ENCODE peak calls at places on chromosomes 12 and 14, in four cellular contexts. N is SK-N-SH, Q is K562, A is GM12878. H is an unnamed sample.

GRCh38 chr14:26261368-26262122 is 336.3 kb downstream of the NOVA1 start:
- DNase-seq in A (no peak), Q (no peak), N (no peak), H (no peak)

GRCh38 chr12:65119063-65119462 is 2.0 kb downstream of the WIF1 start:
- DNase-seq in Q (no peak), N (no peak), A (no peak), H (no peak)

GRCh38 chr12:121748571-121749265 is 36.2 kb downstream of the TMEM120B start:
- DNase-seq in N (no peak), Q (peak; percentile 95), A (no peak), H (peak; percentile 88)

GRCh38 chr12:131988054-131988796 is 38.5 kb downstream of the EP400 start:
- DNase-seq in Q (no peak), N (no peak), A (no peak), H (no peak)

GRCh38 chr12:132764231-132764630 is 2.6 kb upstream of the ANKLE2 start:
- DNase-seq in Q (no peak), A (no peak), N (no peak), H (no peak)

GRCh38 chr12:76782440-76782996 is 18.6 kb downstream of the ZDHHC17 start:
- DNase-seq in Q (peak; percentile 39), N (no peak), A (no peak), H (peak; percentile 7)

GRCh38 chr14:36502558-36503508 is 17.2 kb downstream of the NKX2-1 start:
- DNase-seq in Q (no peak), N (no peak), A (no peak), H (no peak)

GRCh38 chr12:127054531-127054930 is 1212.4 kb upstream of the TMEM132C start:
- DNase-seq in A (no peak), Q (no peak), N (no peak), H (no peak)

GRCh38 chr12:123767613-123768012 is 5.5 kb downstream of the DNAH10 start:
- DNase-seq in N (no peak), Q (no peak), A (peak; percentile 78), H (no peak)

GRCh38 chr14:89952581-89952980 is 1.9 kb downstream of the EFCAB11 start:
- DNase-seq in N (no peak), Q (no peak), A (no peak), H (no peak)

GRCh38 chr12:17206553-17206952 is 600.6 kb upstream of the LMO3 start:
- DNase-seq in N (no peak), A (no peak), Q (no peak), H (no peak)

GRCh38 chr14:55780156-55780946 is 200.3 kb downstream of the KTN1 start:
- DNase-seq in Q (no peak), N (no peak), A (no peak), H (no peak)

GRCh38 chr12:55830601-55831406 is 1.4 kb upstream of the DNAJC14 start:
- DNase-seq in A (no peak), N (peak; percentile 88), Q (peak; percentile 74), H (peak; percentile 45)

GRCh38 chr12:72442217-72442616 is 170.0 kb downstream of the TRHDE start:
- DNase-seq in Q (no peak), A (no peak), N (no peak), H (no peak)

GRCh38 chr12:89932950-89933349 is 224.3 kb upstream of the ATP2B1 start:
- DNase-seq in N (no peak), A (no peak), Q (no peak), H (no peak)

GRCh38 chr14:50697659-50698290 is 29.7 kb upstream of the SAV1 start:
- DNase-seq in Q (no peak), A (no peak), N (no peak), H (no peak)

GRCh38 chr14:91867316-91867988 is at the start of gene TC2N:
- DNase-seq in A (no peak), Q (no peak), N (no peak), H (no peak)

GRCh38 chr12:105235299-105235746 is 651 bp downstream of the APPL2 start:
- DNase-seq in A (no peak), Q (no peak), N (peak; percentile 25), H (no peak)

GRCh38 chr14:73754911-73755360 is 40.8 kb upstream of the PNMA1 start:
- DNase-seq in N (peak; percentile 37), Q (no peak), A (no peak), H (no peak)

GRCh38 chr14:26595922-26596721 is 1.7 kb downstream of the NOVA1 start:
- DNase-seq in N (no peak), Q (no peak), A (no peak), H (no peak)

GRCh38 chr12:127655691-127656090 is 611.3 kb upstream of the TMEM132C start:
- DNase-seq in A (no peak), N (no peak), Q (no peak), H (no peak)

GRCh38 chr12:130747867-130748740 is 32.0 kb upstream of the RIMBP2 start:
- DNase-seq in N (peak; percentile 89), Q (peak; percentile 80), A (no peak), H (peak; percentile 40)

GRCh38 chr14:61620130-61620946 is 75.0 kb upstream of the HIF1A start:
- DNase-seq in Q (no peak), A (peak; percentile 35), N (no peak), H (peak; percentile 32)

GRCh38 chr12:2666846-2667245 is 127.9 kb upstream of the FKBP4 start:
- DNase-seq in Q (no peak), A (no peak), N (no peak), H (no peak)

GRCh38 chr14:90603336-90603735 is 206.5 kb downstream of the CALM1 start:
- DNase-seq in N (no peak), Q (no peak), A (no peak), H (no peak)

GRCh38 chr12:108616941-108617858 is 16.5 kb downstream of the SELPLG start:
- DNase-seq in A (peak; percentile 93), N (no peak), Q (no peak), H (no peak)

GRCh38 chr14:91891721-91892220 is 24.4 kb upstream of the TC2N start:
- DNase-seq in Q (no peak), A (no peak), N (no peak), H (no peak)

GRCh38 chr12:110002691-110003515 is 3.7 kb downstream of the ANKRD13A start:
- DNase-seq in N (no peak), Q (no peak), A (no peak), H (no peak)

GRCh38 chr12:110004598-110004997 is 5.4 kb downstream of the ANKRD13A start:
- DNase-seq in A (peak; percentile 60), N (no peak), Q (no peak), H (no peak)

GRCh38 chr12:110007874-110008273 is 8.6 kb downstream of the ANKRD13A start:
- DNase-seq in A (no peak), Q (no peak), N (no peak), H (no peak)

GRCh38 chr12:110006115-110006514 is 6.9 kb downstream of the ANKRD13A start:
- DNase-seq in Q (no peak), N (no peak), A (no peak), H (no peak)

DNA sequence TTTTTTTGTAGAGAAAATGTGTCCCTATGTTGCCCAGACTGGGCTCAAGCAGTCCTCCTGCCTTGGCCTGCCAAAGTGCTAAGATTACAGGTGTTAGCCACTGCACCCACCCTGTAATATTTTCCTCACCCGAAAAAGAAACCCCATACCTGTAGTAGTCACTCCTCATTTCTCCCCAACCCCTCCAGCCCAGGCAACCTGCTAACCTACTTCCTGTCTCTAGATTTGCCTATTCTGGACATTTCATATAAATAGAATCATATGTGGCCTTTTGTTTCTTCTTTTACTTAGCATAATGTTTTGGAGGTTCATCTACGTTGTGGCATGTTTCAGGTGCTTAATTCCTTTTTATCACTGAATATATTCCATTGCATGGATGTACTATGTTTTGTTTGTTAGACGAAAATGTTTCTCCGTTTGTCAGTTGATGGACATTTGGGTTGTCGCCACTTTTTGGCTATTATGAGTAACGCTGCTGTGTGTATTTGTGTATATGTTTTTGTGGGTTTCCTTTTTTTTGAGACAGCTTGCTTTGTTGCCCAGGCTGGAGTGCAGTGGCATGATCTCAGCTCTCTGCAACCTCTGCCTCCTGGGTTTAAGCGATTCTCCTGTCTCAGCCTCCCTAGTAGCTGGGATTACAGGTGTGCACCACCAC is 6.2 kb downstream of the ANKRD13A start:
- DNase-seq in N (no peak), A (no peak), Q (no peak), H (no peak)
- H3K4me3 ChIP-seq in N (no peak overlapping the region), A (peak overlapping the region; percentile 65), Q (no peak overlapping the region), H (no peak overlapping the region)

DNA sequence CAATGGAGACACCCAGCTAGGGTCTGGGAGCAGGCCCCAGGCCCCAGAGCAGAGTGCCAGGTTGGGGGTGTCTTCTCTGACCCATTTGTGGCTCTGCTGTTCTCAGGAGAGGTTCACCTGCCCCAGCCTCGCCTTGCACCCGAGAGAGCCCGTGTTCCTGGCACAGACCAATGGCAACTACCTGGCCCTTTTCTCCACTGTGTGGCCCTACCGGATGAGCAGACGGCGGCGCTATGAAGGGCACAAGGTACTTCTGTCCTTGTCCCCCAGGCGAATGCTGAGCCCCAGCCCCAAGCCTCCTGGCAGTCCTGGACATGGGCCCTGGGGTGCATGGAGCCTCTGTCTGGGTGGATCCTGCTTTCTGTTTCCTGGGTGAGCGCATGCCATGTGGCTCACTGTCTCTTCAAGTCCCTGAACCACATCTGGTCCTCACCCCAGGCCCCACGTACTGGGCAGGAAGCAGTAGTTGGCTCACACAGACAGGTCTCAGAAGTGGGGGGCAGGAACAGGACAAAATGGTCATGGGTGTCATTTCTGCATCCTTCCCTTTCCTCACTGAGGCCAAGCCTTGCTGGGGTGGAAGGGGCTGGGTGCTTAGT is 58.2 kb downstream of the BEGAIN start:
- DNase-seq in Q (no peak), N (peak; percentile 41), A (no peak), H (no peak)
- TF ChIP-seq ZBTB33 in Q (no peak), N (no peak), A (no peak), H (no peak)

GRCh38 chr12:102343361-102344121 is 136.8 kb downstream of the IGF1 start:
- DNase-seq in N (no peak), Q (peak; percentile 8), A (no peak), H (peak; percentile 35)
- TF ChIP-seq MXI1 in N (no peak), Q (no peak), A (no peak), H (no peak)

DNA sequence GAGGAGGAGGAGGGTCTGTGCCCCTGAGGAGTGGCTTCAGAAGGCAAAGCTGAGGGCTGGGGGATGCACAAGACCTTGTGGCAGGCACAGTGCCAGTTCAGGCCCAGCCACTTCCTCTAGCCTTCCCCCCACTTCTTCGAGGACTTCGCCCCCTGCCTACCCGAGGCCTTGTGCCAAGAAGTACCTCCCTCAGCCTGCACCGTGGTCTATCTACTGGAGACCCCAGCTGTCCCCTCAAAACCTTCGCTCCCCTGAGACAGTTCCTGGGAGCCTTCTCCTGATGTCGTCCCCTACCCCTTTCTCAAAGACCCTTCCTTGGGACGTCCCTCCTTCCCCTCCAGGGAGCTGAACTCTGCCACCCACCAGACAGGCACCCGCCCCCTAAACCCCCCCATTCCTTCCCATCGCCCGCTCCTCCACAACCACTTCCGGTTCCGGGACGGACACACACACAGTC is 604 bp downstream of the ZNF384 start:
- DNase-seq in A (peak; percentile 48), Q (no peak), N (peak; percentile 90), H (no peak)
- H3K4me3 ChIP-seq in A (peak overlapping the region; percentile 80), Q (peak overlapping the region; percentile 70), N (peak overlapping the region; percentile 78), H (peak overlapping the region; percentile 99)

H was measured in HepG2.